ENCODE peak calls at places on chromosomes 12 and 14, in five cellular contexts. A is astrocyte of the cerebellum; N is GM20000; F is CD4-positive, alpha-beta T cell; W is body of pancreas. R is an unnamed sample.
A peak's percentile ranks its signal among the peaks of the same experiment; 100 is the strongest.

GRCh38 chr12:113766880-113767878 is 198.9 kb downstream of the RBM19 start:
- DNase-seq in A (peak; percentile 88), N (no peak), F (no peak), W (no peak), R (no peak)

GRCh38 chr12:26471560-26471959 is 276.2 kb downstream of the SSPN start:
- DNase-seq in W (no peak), F (no peak), A (peak; percentile 26), N (peak; percentile 68), R (no peak)

GRCh38 chr12:68267892-68268396 is 14.5 kb upstream of the IL22 start:
- DNase-seq in F (no peak), N (no peak), W (no peak), A (peak; percentile 36), R (peak; percentile 53)

GRCh38 chr12:90253674-90254181 is 545.1 kb upstream of the ATP2B1 start:
- DNase-seq in A (peak; percentile 89), F (peak; percentile 8), W (peak; percentile 59), N (peak; percentile 65), R (peak; percentile 60)

GRCh38 chr12:52121848-52122838 is 42.6 kb downstream of the SMIM41 start:
- DNase-seq in W (peak; percentile 74), F (peak; percentile 57), N (peak; percentile 75), A (no peak), R (peak; percentile 78)

GRCh38 chr12:96883571-96883970 is 23.5 kb upstream of the NEDD1 start:
- DNase-seq in W (no peak), N (no peak), F (no peak), A (no peak), R (no peak)

GRCh38 chr12:57103856-57104255 is 7.3 kb downstream of the STAT6 start:
- DNase-seq in F (no peak), N (no peak), A (no peak), W (no peak), R (no peak)

GRCh38 chr14:101114726-101115481 is 211.4 kb upstream of the RTL1 start:
- DNase-seq in N (no peak), A (no peak), W (no peak), F (no peak), R (no peak)

GRCh38 chr14:96802963-96803362 is 5.8 kb downstream of the VRK1 start:
- DNase-seq in A (no peak), F (no peak), W (no peak), N (no peak), R (no peak)

GRCh38 chr12:70664463-70664862 is 27.2 kb upstream of the PTPRB start:
- DNase-seq in W (no peak), A (peak; percentile 35), N (no peak), F (no peak), R (no peak)

GRCh38 chr12:94725375-94726168 is 75.2 kb upstream of the TMCC3 start:
- DNase-seq in N (no peak), A (peak; percentile 20), W (no peak), F (no peak), R (no peak)

GRCh38 chr14:64787619-64788018 is 83.4 kb downstream of the PLEKHG3 start:
- DNase-seq in W (no peak), F (no peak), N (no peak), A (no peak), R (no peak)

GRCh38 chr14:104580961-104581360 is 1.4 kb downstream of the C14orf180 start:
- DNase-seq in F (no peak), A (no peak), N (no peak), W (peak; percentile 88), R (no peak)

GRCh38 chr12:71046215-71046614 is 111.6 kb downstream of the TSPAN8 start:
- DNase-seq in F (no peak), W (no peak), A (peak; percentile 18), N (no peak), R (no peak)

GRCh38 chr12:106409898-106410297 is 52.4 kb downstream of the POLR3B start:
- DNase-seq in N (no peak), F (no peak), W (no peak), A (no peak), R (no peak)

GRCh38 chr12:12877789-12878455 is 13.4 kb upstream of the GPRC5A start:
- DNase-seq in N (no peak), W (no peak), F (no peak), A (no peak), R (no peak)

GRCh38 chr12:107092669-107093546 is 441 bp downstream of the CRY1 start:
- DNase-seq in N (peak; percentile 27), A (peak; percentile 22), F (peak; percentile 69), W (peak; percentile 64), R (peak; percentile 87)

GRCh38 chr12:123533672-123534643 is at the start of gene RILPL1:
- DNase-seq in N (peak; percentile 91), F (peak; percentile 13), W (peak; percentile 52), A (no peak), R (peak; percentile 39)
- TF ChIP-seq CTCF in N (peak; percentile 44), F (peak; percentile 28), W (peak; percentile 35), A (peak; percentile 30), R (peak; percentile 60)

GRCh38 chr12:53224268-53224896 is 7.6 kb downstream of the RARG start:
- DNase-seq in A (no peak), N (no peak), W (no peak), F (no peak), R (no peak)
- TF ChIP-seq CTCF in A (no peak), N (no peak), W (no peak), F (no peak), R (peak; percentile 24)

GRCh38 chr12:110403146-110403974 is at the start of gene ANAPC7:
- DNase-seq in W (peak; percentile 92), N (peak; percentile 92), F (peak; percentile 86), A (peak; percentile 88), R (peak; percentile 92)
- TF ChIP-seq CTCF in W (no peak), N (no peak), F (no peak), A (peak; percentile 15), R (no peak)

DNA sequence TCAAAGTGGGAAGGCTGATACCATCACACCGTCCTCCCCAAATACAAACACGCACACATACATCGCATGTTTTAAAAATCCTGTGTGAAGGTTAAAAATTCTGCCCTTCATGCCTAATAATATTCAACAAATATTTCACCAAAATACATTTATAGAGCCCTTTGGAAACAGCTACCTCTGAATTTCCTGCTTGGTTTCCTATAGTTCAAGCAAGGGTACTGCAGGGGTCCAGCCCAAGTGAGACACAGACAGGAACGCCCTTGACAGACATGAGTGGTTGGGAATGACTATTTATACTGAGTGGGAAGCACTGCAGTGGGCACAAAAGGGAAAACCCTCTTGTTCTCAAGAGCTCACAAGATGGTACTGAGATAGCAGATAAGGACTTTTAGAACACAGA is 51.0 kb downstream of the ST8SIA1 start:
- DNase-seq in W (no peak), N (no peak), A (no peak), F (no peak), R (no peak)
- TF ChIP-seq CTCF in W (no peak), N (no peak), A (no peak), F (no peak), R (no peak)

GRCh38 chr14:71773900-71774481 is 158.2 kb upstream of the RGS6 start:
- DNase-seq in W (no peak), A (no peak), N (no peak), F (no peak), R (no peak)

GRCh38 chr14:71780822-71781221 is 151.4 kb upstream of the RGS6 start:
- DNase-seq in A (no peak), W (no peak), F (no peak), N (no peak), R (no peak)

GRCh38 chr14:71780075-71780474 is 152.2 kb upstream of the RGS6 start:
- DNase-seq in W (no peak), F (no peak), A (no peak), N (no peak), R (no peak)

GRCh38 chr14:71776463-71777359 is 155.5 kb upstream of the RGS6 start:
- DNase-seq in A (peak; percentile 84), N (no peak), W (no peak), F (no peak), R (peak; percentile 69)
- TF ChIP-seq CTCF in A (no peak), N (no peak), W (no peak), F (no peak), R (no peak)

GRCh38 chr12:2183556-2184541 is 131.1 kb downstream of the CACNA1C start:
- DNase-seq in A (peak; percentile 74), F (no peak), W (no peak), N (no peak), R (no peak)
- TF ChIP-seq CTCF in A (peak; percentile 52), F (no peak), W (no peak), N (no peak), R (no peak)

GRCh38 chr14:92254786-92255185 is 68.2 kb upstream of the SLC24A4 start:
- DNase-seq in N (no peak), W (peak; percentile 17), F (no peak), A (no peak), R (no peak)
- TF ChIP-seq CTCF in N (no peak), W (no peak), F (no peak), A (no peak), R (no peak)

GRCh38 chr12:130398089-130398848 is 60.6 kb downstream of the PIWIL1 start:
- DNase-seq in N (no peak), A (no peak), F (no peak), W (no peak), R (no peak)

GRCh38 chr12:130396667-130397066 is 59.0 kb downstream of the PIWIL1 start:
- DNase-seq in W (no peak), A (no peak), N (no peak), F (no peak), R (no peak)

GRCh38 chr12:130405332-130405731 is 67.6 kb downstream of the PIWIL1 start:
- DNase-seq in W (no peak), F (no peak), N (no peak), A (no peak), R (no peak)

DNA sequence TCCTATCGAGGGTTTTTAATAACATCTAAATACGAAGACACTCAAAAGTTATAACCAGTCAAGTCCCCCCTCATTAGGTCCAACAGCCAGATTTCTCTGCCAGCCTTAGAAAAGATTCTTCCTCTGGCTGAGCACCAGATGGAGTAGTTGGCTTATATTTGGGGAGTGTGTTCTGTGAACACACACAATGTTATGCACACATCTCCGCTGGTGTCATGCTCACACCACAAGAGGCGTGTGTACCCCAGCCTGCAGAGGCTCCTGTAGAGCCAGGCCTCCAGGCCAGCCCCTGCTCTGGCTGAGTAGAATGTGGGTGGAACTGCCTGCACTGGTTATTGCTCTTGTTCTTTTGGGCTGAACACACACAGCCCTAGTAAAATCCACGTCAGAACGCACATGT is 64.0 kb downstream of the PIWIL1 start:
- DNase-seq in A (no peak), N (no peak), F (no peak), W (no peak), R (no peak)
- TF ChIP-seq CTCF in A (no peak), N (no peak), F (no peak), W (no peak), R (no peak)

R was measured in activated CD8-positive, alpha-beta T cell treated with anti-CD3 and anti-CD28 coated beads for 36 hours.